ENCODE peak calls at places on chromosomes 13 and 19, in nine cellular contexts. One of them, this sample, is unnamed.

GRCh38 chr13:36685912-36686311 is 12.1 kb downstream of the SERTM1 start:
- DNase-seq in lower lobe of right lung: no peak
- DNase-seq in osteocyte: no peak
- DNase-seq in right lobe of liver: no peak
- DNase-seq in GM20000: no peak
- DNase-seq in WTC11: no peak
- DNase-seq in ovary: no peak
- DNase-seq in progenitor cell of endocrine pancreas: no peak
- DNase-seq in CD8-positive, alpha-beta T cell: no peak
- DNase-seq in this sample: no peak

GRCh38 chr13:24271611-24272451 is 37.5 kb upstream of the C1QTNF9 start:
- DNase-seq in ovary: peak; percentile 93
- DNase-seq in right lobe of liver: peak; percentile 73
- DNase-seq in lower lobe of right lung: peak; percentile 79
- DNase-seq in GM20000: peak; percentile 65
- DNase-seq in progenitor cell of endocrine pancreas: no peak
- DNase-seq in WTC11: no peak
- DNase-seq in osteocyte: no peak
- DNase-seq in CD8-positive, alpha-beta T cell: peak; percentile 81
- DNase-seq in this sample: peak; percentile 8

GRCh38 chr19:50669319-50670101 is 20.3 kb downstream of the C19orf81 start:
- DNase-seq in lower lobe of right lung: no peak
- DNase-seq in progenitor cell of endocrine pancreas: no peak
- DNase-seq in right lobe of liver: no peak
- DNase-seq in osteocyte: no peak
- DNase-seq in ovary: no peak
- DNase-seq in GM20000: peak; percentile 75
- DNase-seq in CD8-positive, alpha-beta T cell: no peak
- DNase-seq in WTC11: no peak
- DNase-seq in this sample: peak; percentile 29

GRCh38 chr13:99484405-99484981 is 16.8 kb upstream of the TM9SF2 start:
- DNase-seq in CD8-positive, alpha-beta T cell: no peak
- DNase-seq in GM20000: no peak
- DNase-seq in osteocyte: no peak
- DNase-seq in right lobe of liver: no peak
- DNase-seq in lower lobe of right lung: no peak
- DNase-seq in progenitor cell of endocrine pancreas: no peak
- DNase-seq in ovary: no peak
- DNase-seq in WTC11: no peak
- DNase-seq in this sample: no peak

GRCh38 chr13:41639955-41640780 is 182.8 kb downstream of the RGCC start:
- DNase-seq in ovary: no peak
- DNase-seq in CD8-positive, alpha-beta T cell: no peak
- DNase-seq in progenitor cell of endocrine pancreas: no peak
- DNase-seq in osteocyte: no peak
- DNase-seq in WTC11: no peak
- DNase-seq in GM20000: no peak
- DNase-seq in lower lobe of right lung: no peak
- DNase-seq in right lobe of liver: peak; percentile 55
- DNase-seq in this sample: no peak

GRCh38 chr13:76790519-76791289 is 95.5 kb downstream of the KCTD12 start:
- DNase-seq in right lobe of liver: no peak
- DNase-seq in WTC11: no peak
- DNase-seq in GM20000: no peak
- DNase-seq in lower lobe of right lung: no peak
- DNase-seq in ovary: no peak
- DNase-seq in osteocyte: no peak
- DNase-seq in CD8-positive, alpha-beta T cell: no peak
- DNase-seq in progenitor cell of endocrine pancreas: no peak
- DNase-seq in this sample: no peak

GRCh38 chr19:43425567-43426392 is 11.1 kb downstream of the TEX101 start:
- DNase-seq in GM20000: no peak
- DNase-seq in ovary: no peak
- DNase-seq in CD8-positive, alpha-beta T cell: no peak
- DNase-seq in right lobe of liver: peak; percentile 55
- DNase-seq in lower lobe of right lung: no peak
- DNase-seq in osteocyte: no peak
- DNase-seq in WTC11: no peak
- DNase-seq in progenitor cell of endocrine pancreas: no peak
- DNase-seq in this sample: no peak

GRCh38 chr13:94093652-94094310 is 385.7 kb downstream of the DCT start:
- DNase-seq in right lobe of liver: no peak
- DNase-seq in ovary: no peak
- DNase-seq in GM20000: no peak
- DNase-seq in progenitor cell of endocrine pancreas: no peak
- DNase-seq in WTC11: no peak
- DNase-seq in CD8-positive, alpha-beta T cell: no peak
- DNase-seq in osteocyte: no peak
- DNase-seq in lower lobe of right lung: no peak
- DNase-seq in this sample: no peak

GRCh38 chr13:99331881-99332293 is 24.7 kb upstream of the GPR183 start:
- DNase-seq in GM20000: peak; percentile 42
- DNase-seq in progenitor cell of endocrine pancreas: no peak
- DNase-seq in osteocyte: no peak
- DNase-seq in ovary: no peak
- DNase-seq in right lobe of liver: no peak
- DNase-seq in WTC11: no peak
- DNase-seq in lower lobe of right lung: no peak
- DNase-seq in CD8-positive, alpha-beta T cell: no peak
- DNase-seq in this sample: no peak

GRCh38 chr13:39586956-39587605 is 15.9 kb downstream of the LHFPL6 start:
- DNase-seq in CD8-positive, alpha-beta T cell: no peak
- DNase-seq in lower lobe of right lung: no peak
- DNase-seq in progenitor cell of endocrine pancreas: no peak
- DNase-seq in WTC11: no peak
- DNase-seq in ovary: no peak
- DNase-seq in right lobe of liver: no peak
- DNase-seq in osteocyte: no peak
- DNase-seq in GM20000: no peak
- DNase-seq in this sample: no peak

GRCh38 chr19:50870417-50871089 is 2.7 kb upstream of the KLK2 start:
- DNase-seq in progenitor cell of endocrine pancreas: no peak
- DNase-seq in WTC11: peak; percentile 44
- DNase-seq in ovary: no peak
- DNase-seq in CD8-positive, alpha-beta T cell: no peak
- DNase-seq in osteocyte: no peak
- DNase-seq in lower lobe of right lung: no peak
- DNase-seq in right lobe of liver: no peak
- DNase-seq in GM20000: no peak
- DNase-seq in this sample: no peak

GRCh38 chr13:43874512-43875092 is 4.9 kb downstream of the CCDC122 start:
- DNase-seq in WTC11: no peak
- DNase-seq in osteocyte: no peak
- DNase-seq in ovary: no peak
- DNase-seq in right lobe of liver: no peak
- DNase-seq in progenitor cell of endocrine pancreas: no peak
- DNase-seq in CD8-positive, alpha-beta T cell: no peak
- DNase-seq in lower lobe of right lung: no peak
- DNase-seq in GM20000: no peak
- DNase-seq in this sample: no peak

GRCh38 chr13:38947049-38947448 is 43.6 kb downstream of the STOML3 start:
- DNase-seq in WTC11: no peak
- DNase-seq in ovary: no peak
- DNase-seq in osteocyte: no peak
- DNase-seq in GM20000: no peak
- DNase-seq in progenitor cell of endocrine pancreas: no peak
- DNase-seq in CD8-positive, alpha-beta T cell: no peak
- DNase-seq in right lobe of liver: no peak
- DNase-seq in lower lobe of right lung: no peak
- DNase-seq in this sample: no peak

GRCh38 chr19:3369337-3370213 is 3.2 kb downstream of the NFIC start:
- DNase-seq in progenitor cell of endocrine pancreas: no peak
- DNase-seq in GM20000: peak; percentile 63
- DNase-seq in WTC11: no peak
- DNase-seq in ovary: peak; percentile 73
- DNase-seq in lower lobe of right lung: peak; percentile 74
- DNase-seq in CD8-positive, alpha-beta T cell: no peak
- DNase-seq in osteocyte: no peak
- DNase-seq in right lobe of liver: no peak
- DNase-seq in this sample: no peak

GRCh38 chr13:101627556-101627943 is 175.1 kb downstream of the ITGBL1 start:
- DNase-seq in ovary: no peak
- DNase-seq in lower lobe of right lung: no peak
- DNase-seq in CD8-positive, alpha-beta T cell: no peak
- DNase-seq in GM20000: no peak
- DNase-seq in right lobe of liver: no peak
- DNase-seq in WTC11: no peak
- DNase-seq in progenitor cell of endocrine pancreas: no peak
- DNase-seq in osteocyte: no peak
- DNase-seq in this sample: no peak

GRCh38 chr13:100525453-100526298 is 62.9 kb downstream of the GGACT start:
- DNase-seq in GM20000: no peak
- DNase-seq in right lobe of liver: peak; percentile 81
- DNase-seq in lower lobe of right lung: no peak
- DNase-seq in osteocyte: no peak
- DNase-seq in ovary: no peak
- DNase-seq in CD8-positive, alpha-beta T cell: no peak
- DNase-seq in progenitor cell of endocrine pancreas: no peak
- DNase-seq in WTC11: no peak
- DNase-seq in this sample: no peak

GRCh38 chr19:56748443-56748842 is 76.9 kb upstream of the ZNF835 start:
- DNase-seq in lower lobe of right lung: no peak
- DNase-seq in ovary: no peak
- DNase-seq in right lobe of liver: no peak
- DNase-seq in GM20000: no peak
- DNase-seq in progenitor cell of endocrine pancreas: no peak
- DNase-seq in osteocyte: no peak
- DNase-seq in WTC11: no peak
- DNase-seq in CD8-positive, alpha-beta T cell: no peak
- DNase-seq in this sample: no peak

GRCh38 chr13:66805657-66806056 is 424.5 kb downstream of the PCDH9 start:
- DNase-seq in right lobe of liver: no peak
- DNase-seq in CD8-positive, alpha-beta T cell: no peak
- DNase-seq in WTC11: no peak
- DNase-seq in ovary: no peak
- DNase-seq in GM20000: no peak
- DNase-seq in lower lobe of right lung: no peak
- DNase-seq in progenitor cell of endocrine pancreas: no peak
- DNase-seq in osteocyte: no peak
- DNase-seq in this sample: no peak

GRCh38 chr19:10603084-10603872 is 16.2 kb upstream of the AP1M2 start:
- DNase-seq in lower lobe of right lung: peak; percentile 70
- DNase-seq in CD8-positive, alpha-beta T cell: peak; percentile 95
- DNase-seq in ovary: peak; percentile 52
- DNase-seq in WTC11: peak; percentile 36
- DNase-seq in GM20000: peak; percentile 71
- DNase-seq in osteocyte: no peak
- DNase-seq in progenitor cell of endocrine pancreas: no peak
- DNase-seq in right lobe of liver: peak; percentile 60
- DNase-seq in this sample: no peak
- TF ChIP-seq CTCF in lower lobe of right lung: no peak
- TF ChIP-seq CTCF in CD8-positive, alpha-beta T cell: no peak
- TF ChIP-seq CTCF in ovary: no peak
- TF ChIP-seq CTCF in WTC11: no peak
- TF ChIP-seq CTCF in GM20000: no peak
- TF ChIP-seq CTCF in osteocyte: no peak
- TF ChIP-seq CTCF in progenitor cell of endocrine pancreas: no peak
- TF ChIP-seq CTCF in right lobe of liver: no peak
- TF ChIP-seq CTCF in this sample: no peak

DNA sequence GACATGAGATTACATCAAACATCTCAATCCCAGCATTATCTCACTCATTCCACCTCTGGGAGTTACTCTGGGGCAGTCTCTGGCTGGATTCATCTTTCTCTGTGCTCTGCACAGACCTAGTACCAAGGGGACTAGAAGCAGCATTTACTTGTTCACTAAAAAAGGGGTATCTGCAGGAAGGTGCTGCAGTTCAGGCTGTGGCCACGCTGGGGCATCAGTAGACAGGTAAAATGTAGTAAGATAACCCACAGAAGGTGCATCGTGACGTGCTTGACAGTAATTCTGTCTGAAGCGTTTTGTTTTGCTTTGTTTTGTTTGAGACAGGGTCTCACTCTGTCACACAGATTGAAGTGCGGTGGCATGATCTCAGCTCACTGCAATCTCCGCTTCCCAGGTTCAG is 29.3 kb downstream of the ZNF564 start:
- DNase-seq in osteocyte: no peak
- DNase-seq in WTC11: peak; percentile 72
- DNase-seq in CD8-positive, alpha-beta T cell: no peak
- DNase-seq in GM20000: no peak
- DNase-seq in progenitor cell of endocrine pancreas: no peak
- DNase-seq in ovary: no peak
- DNase-seq in right lobe of liver: no peak
- DNase-seq in lower lobe of right lung: no peak
- DNase-seq in this sample: no peak
- TF ChIP-seq CTCF in osteocyte: no peak
- TF ChIP-seq CTCF in WTC11: no peak
- TF ChIP-seq CTCF in CD8-positive, alpha-beta T cell: no peak
- TF ChIP-seq CTCF in GM20000: no peak
- TF ChIP-seq CTCF in progenitor cell of endocrine pancreas: no peak
- TF ChIP-seq CTCF in ovary: no peak
- TF ChIP-seq CTCF in right lobe of liver: no peak
- TF ChIP-seq CTCF in lower lobe of right lung: no peak
- TF ChIP-seq CTCF in this sample: no peak

GRCh38 chr19:48085904-48086864 is 24.4 kb downstream of the PLA2G4C start:
- DNase-seq in ovary: no peak
- DNase-seq in CD8-positive, alpha-beta T cell: no peak
- DNase-seq in GM20000: no peak
- DNase-seq in lower lobe of right lung: no peak
- DNase-seq in WTC11: peak; percentile 34
- DNase-seq in progenitor cell of endocrine pancreas: no peak
- DNase-seq in osteocyte: no peak
- DNase-seq in right lobe of liver: no peak
- DNase-seq in this sample: no peak
- TF ChIP-seq CTCF in ovary: no peak
- TF ChIP-seq CTCF in CD8-positive, alpha-beta T cell: no peak
- TF ChIP-seq CTCF in GM20000: no peak
- TF ChIP-seq CTCF in lower lobe of right lung: no peak
- TF ChIP-seq CTCF in WTC11: no peak
- TF ChIP-seq CTCF in progenitor cell of endocrine pancreas: peak; percentile 13
- TF ChIP-seq CTCF in osteocyte: no peak
- TF ChIP-seq CTCF in right lobe of liver: no peak
- TF ChIP-seq CTCF in this sample: no peak

DNA sequence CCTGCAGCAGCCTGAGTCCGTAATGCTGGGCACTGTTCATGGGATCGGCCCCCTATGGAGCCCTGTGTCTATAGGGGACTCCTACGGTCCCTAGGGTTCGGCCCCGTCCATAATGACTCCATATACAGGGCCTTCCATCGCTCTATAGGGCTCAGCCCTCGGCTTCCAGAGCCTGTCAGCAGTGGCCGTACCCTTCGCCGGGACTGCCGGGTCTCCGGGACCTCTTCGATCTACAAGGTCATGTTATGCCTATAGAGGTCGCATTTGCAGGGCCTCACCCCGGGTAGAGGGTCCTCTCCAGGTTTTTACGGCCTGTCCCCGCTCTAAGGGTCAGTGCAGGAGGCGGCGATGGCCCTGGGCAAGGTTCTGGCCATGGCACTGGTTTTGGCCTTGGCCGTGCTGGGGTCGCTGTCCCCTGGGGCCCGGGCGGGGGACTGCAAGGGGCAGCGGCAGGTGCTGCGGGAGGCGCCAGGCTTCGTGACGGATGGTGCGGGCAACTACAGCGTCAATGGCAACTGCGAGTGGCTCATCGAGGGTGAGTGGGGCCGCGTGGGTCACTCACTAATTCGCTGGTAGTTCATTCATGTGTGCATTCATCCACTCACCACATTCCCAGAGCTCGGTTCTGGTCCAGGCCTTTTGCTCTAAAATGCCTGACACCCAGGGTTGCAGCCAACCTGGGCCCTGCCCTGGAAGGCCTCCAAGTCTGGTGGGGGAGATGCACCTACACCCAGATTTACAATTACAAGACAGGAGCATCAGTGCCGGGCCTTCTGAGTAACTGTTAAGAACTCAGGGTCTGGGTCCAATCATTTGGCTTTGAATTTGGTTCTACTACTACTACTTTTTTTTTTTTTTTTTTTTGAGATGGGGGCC is 699 bp downstream of the MEGF8 start:
- DNase-seq in right lobe of liver: no peak
- DNase-seq in WTC11: peak; percentile 52
- DNase-seq in osteocyte: no peak
- DNase-seq in ovary: peak; percentile 58
- DNase-seq in CD8-positive, alpha-beta T cell: peak; percentile 33
- DNase-seq in lower lobe of right lung: no peak
- DNase-seq in GM20000: peak; percentile 63
- DNase-seq in progenitor cell of endocrine pancreas: no peak
- DNase-seq in this sample: peak; percentile 17
- TF ChIP-seq CTCF in right lobe of liver: no peak
- TF ChIP-seq CTCF in WTC11: no peak
- TF ChIP-seq CTCF in osteocyte: no peak
- TF ChIP-seq CTCF in ovary: no peak
- TF ChIP-seq CTCF in CD8-positive, alpha-beta T cell: no peak
- TF ChIP-seq CTCF in lower lobe of right lung: no peak
- TF ChIP-seq CTCF in GM20000: no peak
- TF ChIP-seq CTCF in progenitor cell of endocrine pancreas: peak; percentile 44
- TF ChIP-seq CTCF in this sample: no peak

This sample was measured in RWPE1.